ENCODE peak calls at places on chromosomes 2 and 18, in ten cellular contexts. O is A549; T is activated naive CD8-positive, alpha-beta T cell treated with anti-CD3 and anti-CD28 coated beads, Interleukin-2, amount 50 U/mL, for 16 hours; L is naive thymus-derived CD4-positive, alpha-beta T cell; J is DMS153; F is progenitor cell of endocrine pancreas; V is NCI-H510A; G is putamen; I is choroid plexus epithelial cell; X is fibroblast of lung. Q is an unnamed sample.

GRCh38 chr2:177603734-177604133 is 211.2 kb downstream of the AGPS start:
- DNase-seq in O (no peak), T (no peak), L (no peak), J (no peak), F (no peak), V (no peak), G (no peak), I (no peak), X (no peak), Q (no peak)

GRCh38 chr2:5818947-5819346 is 126.8 kb downstream of the SOX11 start:
- DNase-seq in O (no peak), T (no peak), L (no peak), J (no peak), F (no peak), V (no peak), G (no peak), I (no peak), X (peak; percentile 6), Q (no peak)

GRCh38 chr2:9552491-9553178 is 3.0 kb downstream of the ADAM17 start:
- DNase-seq in O (peak; percentile 66), T (no peak), L (no peak), J (no peak), F (no peak), V (no peak), G (peak; percentile 52), I (peak; percentile 92), X (peak; percentile 79), Q (no peak)

GRCh38 chr18:56389190-56389589 is 249.2 kb downstream of the TXNL1 start:
- DNase-seq in O (no peak), T (no peak), L (no peak), J (no peak), F (no peak), V (no peak), G (no peak), I (no peak), X (no peak), Q (no peak)

GRCh38 chr2:157592983-157593382 is 35.7 kb downstream of the ACVR1C start:
- DNase-seq in O (no peak), T (no peak), L (no peak), J (no peak), F (no peak), V (no peak), G (peak; percentile 41), I (peak; percentile 35), X (peak; percentile 1), Q (no peak)

GRCh38 chr2:62814132-62814531 is 108.6 kb downstream of the EHBP1 start:
- DNase-seq in O (no peak), T (no peak), L (no peak), J (no peak), F (no peak), V (no peak), G (no peak), I (peak; percentile 92), X (peak; percentile 55), Q (no peak)

GRCh38 chr18:62790836-62791772 is 75.8 kb downstream of the PHLPP1 start:
- DNase-seq in O (no peak), T (no peak), L (no peak), J (peak; percentile 56), F (no peak), V (no peak), G (no peak), I (peak; percentile 64), X (peak; percentile 76), Q (no peak)

GRCh38 chr18:79400591-79401381 is 5.1 kb downstream of the NFATC1 start:
- DNase-seq in O (no peak), T (peak; percentile 67), L (no peak), J (no peak), F (no peak), V (no peak), G (no peak), I (no peak), X (no peak), Q (no peak)

GRCh38 chr2:12797815-12798214 is 81.1 kb downstream of the TRIB2 start:
- DNase-seq in O (no peak), T (no peak), L (no peak), J (no peak), F (no peak), V (no peak), G (no peak), I (peak; percentile 72), X (peak; percentile 88), Q (peak; percentile 44)

GRCh38 chr2:69012310-69013122 is 463 bp upstream of the ANTXR1 start:
- DNase-seq in O (peak; percentile 74), T (no peak), L (peak; percentile 38), J (no peak), F (peak; percentile 57), V (peak; percentile 35), G (peak; percentile 72), I (peak; percentile 78), X (peak; percentile 39), Q (no peak)

GRCh38 chr2:36326286-36326685 is 29.3 kb upstream of the CRIM1 start:
- DNase-seq in O (no peak), T (no peak), L (no peak), J (no peak), F (no peak), V (no peak), G (no peak), I (no peak), X (no peak), Q (no peak)

GRCh38 chr2:104853401-104853925 is 452 bp upstream of the POU3F3 start:
- DNase-seq in O (no peak), T (no peak), L (no peak), J (no peak), F (no peak), V (no peak), G (no peak), I (no peak), X (no peak), Q (no peak)

GRCh38 chr2:106269591-106270291 is 75.6 kb upstream of the UXS1 start:
- DNase-seq in O (peak; percentile 6), T (no peak), L (peak; percentile 30), J (peak; percentile 63), F (no peak), V (peak; percentile 62), G (no peak), I (peak; percentile 2), X (no peak), Q (no peak)

GRCh38 chr18:48216639-48217280 is 192.4 kb downstream of the ZBTB7C start:
- DNase-seq in O (no peak), T (no peak), L (no peak), J (peak; percentile 97), F (no peak), V (peak; percentile 68), G (no peak), I (no peak), X (no peak), Q (no peak)

GRCh38 chr2:45068643-45069140 is 59.4 kb upstream of the SIX2 start:
- DNase-seq in O (no peak), T (no peak), L (no peak), J (no peak), F (no peak), V (no peak), G (no peak), I (peak; percentile 9), X (no peak), Q (no peak)

GRCh38 chr18:21833619-21834300 is 93.2 kb downstream of the MIB1 start:
- DNase-seq in O (no peak), T (no peak), L (no peak), J (no peak), F (no peak), V (no peak), G (no peak), I (peak; percentile 12), X (no peak), Q (no peak)

GRCh38 chr18:3457261-3457724 is 7.3 kb downstream of the TGIF1 start:
- DNase-seq in O (no peak), T (no peak), L (no peak), J (no peak), F (no peak), V (no peak), G (no peak), I (no peak), X (no peak), Q (no peak)

GRCh38 chr2:11343626-11344341 is 652 bp downstream of the ROCK2 start:
- DNase-seq in O (peak; percentile 36), T (peak; percentile 6), L (peak; percentile 54), J (peak; percentile 16), F (peak; percentile 57), V (no peak), G (no peak), I (no peak), X (peak; percentile 37), Q (no peak)

GRCh38 chr2:224545884-224546644 is 39.1 kb downstream of the CUL3 start:
- DNase-seq in O (no peak), T (no peak), L (no peak), J (no peak), F (no peak), V (no peak), G (no peak), I (peak; percentile 72), X (peak; percentile 63), Q (no peak)

GRCh38 chr2:219285894-219286425 is 6.8 kb downstream of the DNAJB2 start:
- DNase-seq in O (no peak), T (no peak), L (no peak), J (no peak), F (no peak), V (peak; percentile 8), G (peak; percentile 78), I (peak; percentile 83), X (peak; percentile 48), Q (no peak)

GRCh38 chr18:68679531-68679930 is 35.4 kb downstream of the TMX3 start:
- DNase-seq in O (no peak), T (no peak), L (no peak), J (no peak), F (no peak), V (no peak), G (no peak), I (peak; percentile 65), X (peak; percentile 28), Q (no peak)

GRCh38 chr2:121873870-121874269 is 118.4 kb downstream of the TSN start:
- DNase-seq in O (no peak), T (no peak), L (no peak), J (no peak), F (no peak), V (no peak), G (no peak), I (no peak), X (no peak), Q (no peak)

GRCh38 chr2:217325810-217326209 is 465.9 kb upstream of the TNP1 start:
- DNase-seq in O (no peak), T (no peak), L (no peak), J (no peak), F (no peak), V (no peak), G (no peak), I (no peak), X (no peak), Q (no peak)

GRCh38 chr2:40556298-40556697 is 104.4 kb upstream of the SLC8A1 start:
- DNase-seq in O (no peak), T (no peak), L (no peak), J (no peak), F (no peak), V (no peak), G (no peak), I (no peak), X (no peak), Q (no peak)

GRCh38 chr18:49277395-49278036 is 182.9 kb downstream of the DYM start:
- DNase-seq in O (no peak), T (no peak), L (no peak), J (no peak), F (no peak), V (no peak), G (no peak), I (peak; percentile 56), X (peak; percentile 88), Q (no peak)

GRCh38 chr2:107072150-107072940 is 186.4 kb upstream of the ST6GAL2 start:
- DNase-seq in O (no peak), T (no peak), L (no peak), J (no peak), F (no peak), V (no peak), G (no peak), I (peak; percentile 69), X (peak; percentile 3), Q (no peak)

GRCh38 chr2:151946856-151947523 is 118.8 kb upstream of the ARL5A start:
- DNase-seq in O (peak; percentile 60), T (no peak), L (no peak), J (no peak), F (peak; percentile 10), V (no peak), G (no peak), I (peak; percentile 39), X (peak; percentile 6), Q (no peak)

GRCh38 chr18:78006006-78006802 is 756.6 kb downstream of the GALR1 start:
- DNase-seq in O (no peak), T (no peak), L (no peak), J (no peak), F (no peak), V (no peak), G (no peak), I (no peak), X (no peak), Q (no peak)

Q was measured in kidney epithelial cell.